ENCODE peak calls at places on chromosomes 5 and 9, in ten cellular contexts. A is HFF-Myc; J is activated CD8-positive, alpha-beta T cell treated with anti-CD3 and anti-CD28 coated beads for 36 hours; R is NCI-H146; O is endodermal cell; Q is activated T-cell treated with anti-CD3 and anti-CD28 coated beads for 48 hours; M is AG04450; Y is stimulated activated CD4-positive, alpha-beta T cell treated with anti-CD3 and anti-CD28 coated beads, Interleukin-4, amount 100 ng/mL, for 1 hour; N is endothelial cell; F is mammary epithelial cell. H is an unnamed sample.

GRCh38 chr5:14476791-14477435 is 104.7 kb upstream of the OTULINL start:
- DNase-seq in N (no peak), O (no peak), M (peak), F (peak), Q (no peak), Y (no peak), J (no peak), A (no peak), R (no peak), H (no peak)

GRCh38 chr9:76519027-76519835 is 60.2 kb downstream of the GCNT1 start:
- DNase-seq in N (no peak), R (no peak), Y (no peak), F (peak), A (no peak), Q (no peak), M (no peak), J (no peak), O (no peak), H (no peak)

GRCh38 chr9:93264338-93265125 is 80.6 kb downstream of the WNK2 start:
- DNase-seq in Q (no peak), R (no peak), A (no peak), J (no peak), F (no peak), M (no peak), N (no peak), O (no peak), Y (no peak), H (no peak)

GRCh38 chr5:156411131-156411727 is 84.3 kb downstream of the SGCD start:
- DNase-seq in Y (no peak), R (no peak), O (no peak), N (no peak), M (peak), F (no peak), J (no peak), A (peak), Q (no peak), H (no peak)

GRCh38 chr9:68913054-68913453 is 100.9 kb downstream of the PRKACG start:
- DNase-seq in O (no peak), N (no peak), Q (no peak), M (no peak), F (no peak), R (no peak), J (no peak), Y (no peak), A (no peak), H (no peak)

GRCh38 chr9:98146101-98146991 is 27.3 kb upstream of the TRIM14 start:
- DNase-seq in Q (no peak), A (no peak), J (no peak), N (no peak), Y (no peak), R (peak), O (no peak), M (no peak), F (peak), H (no peak)

GRCh38 chr9:135887021-135887507 is 20.3 kb downstream of the CAMSAP1 start:
- DNase-seq in O (no peak), F (peak), Y (no peak), Q (no peak), R (no peak), N (no peak), J (no peak), A (no peak), M (no peak), H (no peak)

GRCh38 chr9:94014066-94014654 is 59.0 kb upstream of the BARX1 start:
- DNase-seq in J (no peak), R (peak), N (peak), Q (no peak), Y (no peak), A (no peak), M (no peak), O (no peak), F (peak), H (no peak)

GRCh38 chr5:72451771-72452505 is 55.3 kb downstream of the ZNF366 start:
- DNase-seq in Q (no peak), N (peak), O (peak), M (no peak), F (no peak), J (no peak), Y (no peak), A (no peak), R (no peak), H (peak)

GRCh38 chr9:11618241-11618805 is 1005.5 kb upstream of the PTPRD start:
- DNase-seq in J (no peak), Q (no peak), Y (no peak), M (no peak), O (no peak), A (no peak), N (no peak), F (no peak), R (no peak), H (no peak)

H was measured in B cell.